ENCODE peak calls at places on chromosomes 12 and 14, in seven cellular contexts. One of them, this sample, is unnamed. For H3K4me1, the result is how much of the 10 kb centered on the place peaks cover.

GRCh38 chr12:117284160-117284559 is 77.3 kb downstream of the NOS1 start:
- DNase-seq in adrenal gland: no peak
- DNase-seq in ovary: no peak
- DNase-seq in Peyer's patch: no peak
- DNase-seq in endothelial cell of umbilical vein: no peak
- DNase-seq in gastrocnemius medialis: no peak
- DNase-seq in transverse colon: no peak
- DNase-seq in this sample: no peak

GRCh38 chr14:49033131-49033530 is 553.0 kb downstream of the RPS29 start:
- DNase-seq in ovary: no peak
- DNase-seq in adrenal gland: no peak
- DNase-seq in endothelial cell of umbilical vein: no peak
- DNase-seq in Peyer's patch: no peak
- DNase-seq in gastrocnemius medialis: no peak
- DNase-seq in transverse colon: no peak
- DNase-seq in this sample: no peak

GRCh38 chr14:56374421-56374820 is 205.2 kb upstream of the TMEM260 start:
- DNase-seq in adrenal gland: no peak
- DNase-seq in transverse colon: no peak
- DNase-seq in Peyer's patch: no peak
- DNase-seq in ovary: no peak
- DNase-seq in endothelial cell of umbilical vein: no peak
- DNase-seq in gastrocnemius medialis: no peak
- DNase-seq in this sample: no peak

GRCh38 chr12:14264777-14265176 is 100.7 kb upstream of the ATF7IP start:
- DNase-seq in transverse colon: no peak
- DNase-seq in Peyer's patch: no peak
- DNase-seq in adrenal gland: no peak
- DNase-seq in endothelial cell of umbilical vein: no peak
- DNase-seq in ovary: no peak
- DNase-seq in gastrocnemius medialis: no peak
- DNase-seq in this sample: no peak

GRCh38 chr12:58414398-58414871 is 473.1 kb downstream of the ATP23 start:
- DNase-seq in ovary: no peak
- DNase-seq in adrenal gland: no peak
- DNase-seq in Peyer's patch: no peak
- DNase-seq in transverse colon: no peak
- DNase-seq in endothelial cell of umbilical vein: peak
- DNase-seq in gastrocnemius medialis: no peak
- DNase-seq in this sample: no peak

GRCh38 chr14:69351385-69351784 is 46.7 kb downstream of the ERH start:
- DNase-seq in transverse colon: no peak
- DNase-seq in Peyer's patch: no peak
- DNase-seq in adrenal gland: no peak
- DNase-seq in ovary: no peak
- DNase-seq in gastrocnemius medialis: no peak
- DNase-seq in endothelial cell of umbilical vein: no peak
- DNase-seq in this sample: no peak

GRCh38 chr12:53844989-53845836 is 93.4 kb upstream of the HOXC13 start:
- DNase-seq in endothelial cell of umbilical vein: no peak
- DNase-seq in Peyer's patch: no peak
- DNase-seq in transverse colon: no peak
- DNase-seq in adrenal gland: no peak
- DNase-seq in gastrocnemius medialis: no peak
- DNase-seq in ovary: no peak
- DNase-seq in this sample: no peak

GRCh38 chr14:34629657-34630529 is at the start of gene SNX6:
- DNase-seq in gastrocnemius medialis: peak
- DNase-seq in transverse colon: peak
- DNase-seq in endothelial cell of umbilical vein: peak
- DNase-seq in adrenal gland: peak
- DNase-seq in Peyer's patch: peak
- DNase-seq in ovary: peak
- DNase-seq in this sample: peak

GRCh38 chr12:65123435-65124063 is 2.4 kb upstream of the WIF1 start:
- DNase-seq in gastrocnemius medialis: no peak
- DNase-seq in ovary: no peak
- DNase-seq in Peyer's patch: no peak
- DNase-seq in adrenal gland: no peak
- DNase-seq in endothelial cell of umbilical vein: peak
- DNase-seq in transverse colon: no peak
- DNase-seq in this sample: no peak

GRCh38 chr12:119014368-119014767 is 33.0 kb downstream of the SRRM4 start:
- DNase-seq in endothelial cell of umbilical vein: no peak
- DNase-seq in ovary: no peak
- DNase-seq in adrenal gland: no peak
- DNase-seq in Peyer's patch: no peak
- DNase-seq in transverse colon: no peak
- DNase-seq in gastrocnemius medialis: no peak
- DNase-seq in this sample: no peak

GRCh38 chr12:12048714-12049113 is 22.0 kb upstream of the BCL2L14 start:
- DNase-seq in gastrocnemius medialis: no peak
- DNase-seq in ovary: no peak
- DNase-seq in transverse colon: no peak
- DNase-seq in adrenal gland: no peak
- DNase-seq in endothelial cell of umbilical vein: no peak
- DNase-seq in Peyer's patch: no peak
- DNase-seq in this sample: no peak

GRCh38 chr12:79375050-79375449 is 315.7 kb downstream of the PAWR start:
- DNase-seq in adrenal gland: no peak
- DNase-seq in gastrocnemius medialis: no peak
- DNase-seq in Peyer's patch: no peak
- DNase-seq in ovary: no peak
- DNase-seq in endothelial cell of umbilical vein: no peak
- DNase-seq in transverse colon: no peak
- DNase-seq in this sample: no peak

GRCh38 chr12:14896477-14897184 is 11.0 kb upstream of the MGP start:
- DNase-seq in transverse colon: no peak
- DNase-seq in Peyer's patch: no peak
- DNase-seq in endothelial cell of umbilical vein: no peak
- DNase-seq in adrenal gland: no peak
- DNase-seq in ovary: no peak
- DNase-seq in gastrocnemius medialis: no peak
- DNase-seq in this sample: no peak

GRCh38 chr12:45234134-45234865 is 18.4 kb downstream of the ANO6 start:
- DNase-seq in ovary: peak
- DNase-seq in Peyer's patch: no peak
- DNase-seq in transverse colon: no peak
- DNase-seq in adrenal gland: peak
- DNase-seq in endothelial cell of umbilical vein: peak
- DNase-seq in gastrocnemius medialis: no peak
- DNase-seq in this sample: peak

GRCh38 chr12:130427381-130427887 is 89.7 kb downstream of the PIWIL1 start:
- DNase-seq in adrenal gland: peak
- DNase-seq in transverse colon: peak
- DNase-seq in ovary: no peak
- DNase-seq in endothelial cell of umbilical vein: no peak
- DNase-seq in Peyer's patch: no peak
- DNase-seq in gastrocnemius medialis: no peak
- DNase-seq in this sample: no peak

GRCh38 chr12:66409195-66409871 is 107.0 kb downstream of the HELB start:
- DNase-seq in transverse colon: no peak
- DNase-seq in Peyer's patch: peak
- DNase-seq in gastrocnemius medialis: no peak
- DNase-seq in adrenal gland: no peak
- DNase-seq in ovary: no peak
- DNase-seq in endothelial cell of umbilical vein: peak
- DNase-seq in this sample: no peak

GRCh38 chr14:54976316-54976715 is 50.6 kb downstream of the WDHD1 start:
- DNase-seq in ovary: no peak
- DNase-seq in transverse colon: no peak
- DNase-seq in endothelial cell of umbilical vein: peak
- DNase-seq in gastrocnemius medialis: no peak
- DNase-seq in adrenal gland: no peak
- DNase-seq in Peyer's patch: no peak
- DNase-seq in this sample: no peak

GRCh38 chr12:103547929-103548328 is 39.1 kb upstream of the STAB2 start:
- DNase-seq in Peyer's patch: no peak
- DNase-seq in gastrocnemius medialis: no peak
- DNase-seq in adrenal gland: no peak
- DNase-seq in endothelial cell of umbilical vein: no peak
- DNase-seq in transverse colon: no peak
- DNase-seq in ovary: no peak
- DNase-seq in this sample: no peak

GRCh38 chr14:30915596-30915995 is 41.2 kb downstream of the COCH start:
- DNase-seq in ovary: no peak
- DNase-seq in transverse colon: no peak
- DNase-seq in adrenal gland: no peak
- DNase-seq in gastrocnemius medialis: no peak
- DNase-seq in endothelial cell of umbilical vein: no peak
- DNase-seq in Peyer's patch: no peak
- DNase-seq in this sample: no peak

GRCh38 chr12:115806000-115806399 is 471.5 kb downstream of the MED13L start:
- DNase-seq in adrenal gland: no peak
- DNase-seq in ovary: no peak
- DNase-seq in Peyer's patch: no peak
- DNase-seq in endothelial cell of umbilical vein: no peak
- DNase-seq in transverse colon: no peak
- DNase-seq in gastrocnemius medialis: no peak
- DNase-seq in this sample: no peak

GRCh38 chr12:2129076-2129475 is 76.3 kb downstream of the CACNA1C start:
- DNase-seq in transverse colon: no peak
- DNase-seq in endothelial cell of umbilical vein: no peak
- DNase-seq in gastrocnemius medialis: no peak
- DNase-seq in Peyer's patch: no peak
- DNase-seq in ovary: no peak
- DNase-seq in adrenal gland: peak
- DNase-seq in this sample: no peak

GRCh38 chr12:2126676-2127406 is 74.1 kb downstream of the CACNA1C start:
- DNase-seq in endothelial cell of umbilical vein: no peak
- DNase-seq in ovary: no peak
- DNase-seq in Peyer's patch: no peak
- DNase-seq in transverse colon: no peak
- DNase-seq in adrenal gland: no peak
- DNase-seq in gastrocnemius medialis: no peak
- DNase-seq in this sample: no peak

GRCh38 chr12:2124466-2125023 is 71.8 kb downstream of the CACNA1C start:
- DNase-seq in gastrocnemius medialis: no peak
- DNase-seq in ovary: no peak
- DNase-seq in adrenal gland: no peak
- DNase-seq in transverse colon: no peak
- DNase-seq in endothelial cell of umbilical vein: no peak
- DNase-seq in Peyer's patch: no peak
- DNase-seq in this sample: no peak

GRCh38 chr12:2120982-2121758 is 68.4 kb downstream of the CACNA1C start:
- DNase-seq in ovary: peak
- DNase-seq in adrenal gland: no peak
- DNase-seq in Peyer's patch: no peak
- DNase-seq in endothelial cell of umbilical vein: no peak
- DNase-seq in transverse colon: no peak
- DNase-seq in gastrocnemius medialis: no peak
- DNase-seq in this sample: no peak

DNA sequence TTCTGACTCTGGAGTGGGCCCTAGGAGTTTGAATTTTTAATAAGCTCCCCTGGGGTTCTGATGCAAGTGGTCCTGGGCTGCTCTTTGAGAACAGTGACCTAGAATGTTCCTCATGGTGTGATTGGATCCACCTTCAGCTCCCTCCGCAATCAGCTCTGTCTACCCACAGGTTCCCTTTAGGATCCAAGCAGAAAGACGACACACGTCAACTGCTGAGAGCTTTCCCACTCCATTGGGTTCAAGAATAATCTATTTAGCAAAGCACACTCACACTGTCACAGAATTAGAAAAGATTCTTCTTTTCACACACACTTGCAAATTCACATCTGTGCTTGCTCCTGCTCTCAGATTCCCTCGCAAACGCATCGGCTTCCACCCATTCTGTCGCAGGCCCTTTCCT is 72.9 kb downstream of the CACNA1C start:
- DNase-seq in ovary: no peak
- DNase-seq in adrenal gland: no peak
- DNase-seq in endothelial cell of umbilical vein: no peak
- DNase-seq in transverse colon: no peak
- DNase-seq in Peyer's patch: no peak
- DNase-seq in gastrocnemius medialis: no peak
- DNase-seq in this sample: no peak
- H3K4me1 ChIP-seq in ovary: under half
- H3K4me1 ChIP-seq in adrenal gland: under half
- H3K4me1 ChIP-seq in endothelial cell of umbilical vein: under half
- H3K4me1 ChIP-seq in transverse colon: under half
- H3K4me1 ChIP-seq in Peyer's patch: under half
- H3K4me1 ChIP-seq in gastrocnemius medialis: under half
- H3K4me1 ChIP-seq in this sample: under half

DNA sequence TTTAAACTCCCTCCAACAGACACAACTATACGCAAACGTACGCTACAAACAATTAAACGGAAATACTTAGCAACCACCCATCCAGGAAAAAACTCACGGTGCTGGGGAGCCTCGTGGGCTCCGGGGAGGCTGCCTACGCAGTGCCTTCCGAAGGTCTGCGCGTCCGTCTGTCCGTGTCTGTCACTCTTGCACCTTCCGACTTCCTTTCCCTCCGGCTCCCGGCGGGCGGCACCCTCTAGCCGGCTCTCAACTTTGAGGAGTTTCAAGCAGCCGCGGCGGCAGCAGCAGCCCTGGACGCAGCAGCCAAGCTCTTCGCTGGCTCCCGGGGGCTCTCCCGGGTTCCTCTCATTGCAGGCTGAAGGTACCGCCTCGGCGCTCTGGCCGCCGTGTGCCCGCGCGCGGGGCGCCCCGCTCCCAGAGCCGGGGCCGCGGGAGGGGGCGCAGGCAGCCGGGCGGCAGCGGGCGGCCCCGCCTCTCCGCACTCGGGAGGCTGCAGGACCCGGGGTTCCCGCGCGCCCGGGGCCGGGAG is at the start of gene PCED1B:
- DNase-seq in gastrocnemius medialis: peak
- DNase-seq in transverse colon: peak
- DNase-seq in Peyer's patch: peak
- DNase-seq in adrenal gland: peak
- DNase-seq in ovary: peak
- DNase-seq in endothelial cell of umbilical vein: peak
- DNase-seq in this sample: peak
- TF ChIP-seq POLR2A in gastrocnemius medialis: no peak
- TF ChIP-seq POLR2A in transverse colon: no peak
- TF ChIP-seq POLR2A in Peyer's patch: no peak
- TF ChIP-seq POLR2A in adrenal gland: peak
- TF ChIP-seq POLR2A in ovary: peak
- TF ChIP-seq POLR2A in endothelial cell of umbilical vein: no peak
- TF ChIP-seq POLR2A in this sample: peak

DNA sequence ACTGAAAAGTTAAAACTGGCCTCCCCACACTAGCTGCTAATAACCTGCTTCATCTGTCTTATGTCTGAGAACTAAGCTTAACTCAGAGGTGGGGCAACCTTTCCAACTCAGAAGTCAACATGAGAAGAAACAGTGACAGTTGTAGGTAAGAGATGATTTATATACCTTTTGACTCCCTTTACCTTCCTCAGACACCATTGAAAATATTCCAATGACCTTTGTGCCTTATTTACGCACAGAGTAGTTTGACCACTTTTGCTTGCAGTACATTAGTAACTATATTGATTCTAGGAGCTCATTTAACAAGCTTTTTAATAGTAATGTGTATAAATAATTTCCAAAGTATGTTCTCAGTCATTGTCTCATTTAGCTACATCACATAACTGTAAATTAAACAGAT is 77.6 kb downstream of the ALX1 start:
- DNase-seq in ovary: no peak
- DNase-seq in endothelial cell of umbilical vein: no peak
- DNase-seq in gastrocnemius medialis: no peak
- DNase-seq in Peyer's patch: no peak
- DNase-seq in transverse colon: no peak
- DNase-seq in adrenal gland: no peak
- DNase-seq in this sample: no peak
- H3K4me1 ChIP-seq in ovary: under half
- H3K4me1 ChIP-seq in endothelial cell of umbilical vein: under half
- H3K4me1 ChIP-seq in gastrocnemius medialis: under half
- H3K4me1 ChIP-seq in Peyer's patch: under half
- H3K4me1 ChIP-seq in transverse colon: under half
- H3K4me1 ChIP-seq in adrenal gland: under half
- H3K4me1 ChIP-seq in this sample: under half

GRCh38 chr12:104859144-104859543 is 98.9 kb downstream of the SLC41A2 start:
- DNase-seq in transverse colon: no peak
- DNase-seq in gastrocnemius medialis: no peak
- DNase-seq in ovary: no peak
- DNase-seq in endothelial cell of umbilical vein: no peak
- DNase-seq in Peyer's patch: no peak
- DNase-seq in adrenal gland: no peak
- DNase-seq in this sample: no peak
- TF ChIP-seq POLR2A in transverse colon: no peak
- TF ChIP-seq POLR2A in gastrocnemius medialis: no peak
- TF ChIP-seq POLR2A in ovary: no peak
- TF ChIP-seq POLR2A in endothelial cell of umbilical vein: no peak
- TF ChIP-seq POLR2A in Peyer's patch: no peak
- TF ChIP-seq POLR2A in adrenal gland: no peak
- TF ChIP-seq POLR2A in this sample: no peak

This sample was measured in uterus.